ENCODE peak calls at places on chromosomes 16 and 17, in nine cellular contexts. H, E, S, D, B, A, U, K and F are unnamed samples.

GRCh38 chr16:3576211-3576610 is 992 bp downstream of the NLRC3 start:
- DNase-seq in B (no peak), K (no peak), U (no peak), E (no peak), A (peak), S (no peak), D (no peak), H (no peak), F (no peak)

GRCh38 chr17:31532161-31532515 is 140.7 kb downstream of the RAB11FIP4 start:
- DNase-seq in A (no peak), K (no peak), S (no peak), E (no peak), H (no peak), D (no peak), B (no peak), U (no peak), F (no peak)

GRCh38 chr17:3032258-3033247 is 30.9 kb downstream of the OR1D5 start:
- DNase-seq in U (no peak), S (no peak), B (no peak), E (no peak), A (no peak), K (no peak), H (no peak), D (no peak), F (no peak)

GRCh38 chr16:71467810-71468209 is 5.8 kb upstream of the ZNF23 start:
- DNase-seq in B (peak), H (peak), D (no peak), E (no peak), S (peak), A (peak), U (no peak), K (no peak), F (no peak)

GRCh38 chr17:4519361-4519788 is 20.7 kb downstream of the SPNS2 start:
- DNase-seq in A (no peak), K (peak), U (no peak), D (no peak), H (no peak), E (peak), S (no peak), B (peak), F (no peak)

GRCh38 chr16:16027728-16028310 is 78.4 kb downstream of the ABCC1 start:
- DNase-seq in A (no peak), U (no peak), K (no peak), B (no peak), H (no peak), E (no peak), S (no peak), D (no peak), F (no peak)

GRCh38 chr17:52128721-52129120 is 29.8 kb downstream of the CA10 start:
- DNase-seq in H (no peak), B (no peak), K (no peak), S (no peak), U (no peak), E (no peak), D (no peak), A (no peak), F (no peak)

GRCh38 chr17:66524848-66525247 is 222.4 kb downstream of the PRKCA start:
- DNase-seq in U (no peak), D (no peak), B (no peak), H (no peak), E (no peak), S (no peak), K (no peak), A (no peak), F (no peak)

GRCh38 chr17:37847811-37848331 is 76.3 kb upstream of the TBC1D3K start:
- DNase-seq in D (no peak), U (no peak), H (no peak), S (no peak), B (no peak), K (no peak), E (no peak), A (no peak), F (no peak)

GRCh38 chr17:81053043-81053970 is 18.4 kb downstream of the BAIAP2 start:
- DNase-seq in A (no peak), S (no peak), D (no peak), B (no peak), H (no peak), E (no peak), U (no peak), K (peak), F (no peak)

GRCh38 chr16:56673916-56674315 is 4.3 kb downstream of the MT1H start:
- DNase-seq in S (peak), U (peak), A (no peak), H (peak), E (no peak), D (no peak), K (no peak), B (no peak), F (no peak)

GRCh38 chr16:23398987-23399805 is 53.8 kb downstream of the COG7 start:
- DNase-seq in K (peak), D (no peak), B (peak), H (no peak), A (no peak), E (peak), U (no peak), S (no peak), F (no peak)

GRCh38 chr16:27495191-27495590 is 54.5 kb downstream of the GTF3C1 start:
- DNase-seq in E (peak), S (no peak), B (no peak), H (peak), K (no peak), A (no peak), U (no peak), D (no peak), F (no peak)

GRCh38 chr17:57861737-57862409 is 12.0 kb upstream of the MRPS23 start:
- DNase-seq in H (peak), S (peak), A (no peak), E (peak), B (peak), K (peak), D (no peak), U (peak), F (no peak)

GRCh38 chr17:1733047-1733357 is 8.5 kb downstream of the WDR81 start:
- DNase-seq in U (no peak), K (no peak), E (no peak), B (no peak), A (no peak), S (no peak), D (no peak), H (no peak), F (no peak)

GRCh38 chr16:65119905-65120341 is 1.9 kb downstream of the CDH11 start:
- DNase-seq in B (no peak), K (no peak), U (no peak), D (no peak), A (no peak), H (peak), S (no peak), E (no peak), F (peak)

GRCh38 chr16:78762222-78762621 is 662.8 kb downstream of the WWOX start:
- DNase-seq in H (no peak), A (no peak), S (no peak), K (no peak), U (no peak), D (no peak), B (no peak), E (no peak), F (no peak)

GRCh38 chr16:6682142-6682811 is 650.4 kb upstream of the RBFOX1 start:
- DNase-seq in E (no peak), K (peak), U (peak), B (no peak), D (no peak), A (no peak), S (peak), H (no peak), F (no peak)

GRCh38 chr17:50634915-50635719 is 436 bp downstream of the ABCC3 start:
- DNase-seq in B (no peak), D (no peak), S (no peak), U (no peak), A (no peak), H (no peak), E (no peak), K (no peak), F (no peak)

GRCh38 chr17:71032746-71033273 is 863.5 kb downstream of the KCNJ2 start:
- DNase-seq in D (no peak), B (no peak), S (no peak), K (no peak), E (no peak), H (no peak), U (no peak), A (no peak), F (no peak)

GRCh38 chr17:54662978-54663876 is 237.4 kb upstream of the TOM1L1 start:
- DNase-seq in S (no peak), H (no peak), E (no peak), A (no peak), D (no peak), K (no peak), B (no peak), U (no peak), F (no peak)

GRCh38 chr17:78304549-78305037 is 55.3 kb downstream of the SOCS3 start:
- DNase-seq in E (no peak), K (no peak), S (no peak), U (no peak), A (no peak), D (no peak), B (peak), H (no peak), F (no peak)

GRCh38 chr17:71224824-71225575 is 895.8 kb upstream of the SOX9 start:
- DNase-seq in A (no peak), K (no peak), U (no peak), D (no peak), B (no peak), H (no peak), S (peak), E (no peak), F (no peak)

GRCh38 chr17:8257801-8258200 is 8.7 kb downstream of the PFAS start:
- DNase-seq in H (no peak), B (no peak), E (no peak), S (no peak), K (no peak), U (no peak), A (no peak), D (no peak), F (no peak)

GRCh38 chr17:81705518-81706231 is 2.5 kb downstream of the MRPL12 start:
- DNase-seq in H (no peak), A (no peak), S (no peak), U (no peak), K (no peak), E (no peak), B (no peak), D (no peak), F (no peak)

GRCh38 chr16:2205967-2206313 is 686 bp downstream of the MLST8 start:
- DNase-seq in D (no peak), B (no peak), H (no peak), K (no peak), S (no peak), U (no peak), A (no peak), E (peak), F (no peak)

GRCh38 chr17:72683506-72684404 is 408.7 kb downstream of the SLC39A11 start:
- DNase-seq in H (peak), U (peak), K (no peak), B (no peak), A (no peak), E (peak), S (peak), D (no peak), F (peak)

GRCh38 chr17:77313831-77314230 is 173.1 kb downstream of the SEC14L1 start:
- DNase-seq in E (peak), U (no peak), D (no peak), K (no peak), A (no peak), S (no peak), H (no peak), B (no peak), F (no peak)

GRCh38 chr17:76998839-76999238 is 130.6 kb downstream of the MGAT5B start:
- DNase-seq in U (no peak), K (no peak), H (no peak), B (no peak), S (no peak), E (no peak), A (no peak), D (no peak), F (no peak)

GRCh38 chr16:29987371-29988085 is 7.9 kb downstream of the HIRIP3 start:
- DNase-seq in U (no peak), B (no peak), D (no peak), S (no peak), H (no peak), E (no peak), K (no peak), A (no peak), F (no peak)

GRCh38 chr16:83530293-83530692 is 277.5 kb upstream of the HSBP1 start:
- DNase-seq in H (peak), A (no peak), D (no peak), K (no peak), U (no peak), E (no peak), B (no peak), S (peak), F (peak)

GRCh38 chr16:81478294-81478693 is 33.7 kb downstream of the CMIP start:
- DNase-seq in K (no peak), U (no peak), A (no peak), B (no peak), D (no peak), S (no peak), H (no peak), E (no peak), F (no peak)

GRCh38 chr17:81277421-81277820 is 17.7 kb downstream of the SLC38A10 start:
- DNase-seq in A (no peak), S (no peak), B (peak), K (peak), E (peak), D (no peak), H (no peak), U (no peak), F (no peak)

GRCh38 chr17:28112199-28112995 is 69.9 kb downstream of the NLK start:
- DNase-seq in E (no peak), K (no peak), A (no peak), D (no peak), H (peak), U (no peak), B (no peak), S (peak), F (no peak)

GRCh38 chr16:19753815-19754643 is 36.0 kb downstream of the IQCK start:
- DNase-seq in A (no peak), S (no peak), E (no peak), K (no peak), U (peak), D (no peak), H (peak), B (no peak), F (peak)

GRCh38 chr16:89431158-89431584 is 59.2 kb downstream of the ANKRD11 start:
- DNase-seq in A (no peak), K (no peak), B (no peak), H (peak), D (no peak), S (no peak), U (peak), E (no peak), F (no peak)

GRCh38 chr16:1773703-1774455 is 945 bp upstream of the MRPS34 start:
- DNase-seq in E (no peak), U (no peak), H (peak), D (no peak), B (no peak), K (no peak), A (no peak), S (peak), F (no peak)

GRCh38 chr17:80270836-80271235 is 10.2 kb downstream of the RNF213 start:
- DNase-seq in H (peak), A (no peak), D (no peak), B (no peak), E (no peak), S (peak), U (peak), K (no peak), F (no peak)